ENCODE peak calls at places on chromosomes 7 and 10, in eight cellular contexts. G, T, F, Q, C, N, E and I are unnamed samples. For H3K4me1, the result is how much of the 10 kb centered on the place peaks cover.

GRCh38 chr7:117401293-117402002 is 25.8 kb downstream of the ASZ1 start:
- DNase-seq in G (no peak), T (no peak), F (peak), Q (peak), C (peak), N (no peak), E (no peak), I (peak)

GRCh38 chr10:61744469-61744868 is 81.7 kb downstream of the CABCOCO1 start:
- DNase-seq in G (no peak), T (no peak), F (no peak), Q (peak), C (no peak), N (no peak), E (peak), I (peak)

GRCh38 chr10:77927343-77928256 is 1.0 kb upstream of the DLG5 start:
- DNase-seq in G (no peak), T (peak), F (peak), Q (peak), C (peak), N (no peak), E (no peak), I (peak)

GRCh38 chr10:113716109-113717010 is 35.1 kb upstream of the PLEKHS1 start:
- DNase-seq in G (no peak), T (no peak), F (no peak), Q (no peak), C (no peak), N (no peak), E (no peak), I (no peak)

GRCh38 chr10:16750461-16750860 is 66.8 kb downstream of the RSU1 start:
- DNase-seq in G (no peak), T (no peak), F (no peak), Q (no peak), C (no peak), N (no peak), E (no peak), I (no peak)

GRCh38 chr10:67607472-67607871 is 88.5 kb downstream of the CTNNA3 start:
- DNase-seq in G (no peak), T (no peak), F (peak), Q (no peak), C (no peak), N (no peak), E (no peak), I (peak)

GRCh38 chr10:60335708-60336107 is 54.0 kb downstream of the ANK3 start:
- DNase-seq in G (no peak), T (no peak), F (peak), Q (peak), C (no peak), N (no peak), E (no peak), I (peak)

GRCh38 chr7:84624927-84625326 is 430.3 kb upstream of the SEMA3A start:
- DNase-seq in G (no peak), T (no peak), F (no peak), Q (no peak), C (no peak), N (no peak), E (no peak), I (peak)

GRCh38 chr10:52216852-52217251 is 97.2 kb upstream of the DKK1 start:
- DNase-seq in G (no peak), T (peak), F (peak), Q (no peak), C (no peak), N (peak), E (peak), I (peak)

GRCh38 chr10:97129666-97130065 is 56.1 kb downstream of the SLIT1 start:
- DNase-seq in G (no peak), T (no peak), F (no peak), Q (no peak), C (no peak), N (no peak), E (no peak), I (no peak)

GRCh38 chr10:79322616-79323566 is 24.4 kb upstream of the PPIF start:
- DNase-seq in G (no peak), T (no peak), F (peak), Q (no peak), C (no peak), N (no peak), E (no peak), I (peak)

GRCh38 chr10:103564799-103565365 is 71.4 kb downstream of the NEURL1 start:
- DNase-seq in G (peak), T (peak), F (peak), Q (peak), C (peak), N (peak), E (peak), I (peak)

GRCh38 chr10:125004571-125005311 is 62.8 kb downstream of the ZRANB1 start:
- DNase-seq in G (no peak), T (no peak), F (no peak), Q (no peak), C (no peak), N (peak), E (no peak), I (no peak)

GRCh38 chr10:103822795-103823194 is 32.6 kb downstream of the SH3PXD2A start:
- DNase-seq in G (no peak), T (no peak), F (no peak), Q (no peak), C (no peak), N (no peak), E (no peak), I (no peak)

GRCh38 chr10:102752934-102753664 is 9.4 kb downstream of the WBP1L start:
- DNase-seq in G (no peak), T (peak), F (peak), Q (peak), C (peak), N (peak), E (peak), I (peak)

GRCh38 chr10:94673614-94674321 is 9.8 kb upstream of the CYP2C18 start:
- DNase-seq in G (no peak), T (peak), F (peak), Q (no peak), C (no peak), N (no peak), E (no peak), I (no peak)

GRCh38 chr10:131726967-131727366 is 173.8 kb upstream of the PPP2R2D start:
- DNase-seq in G (no peak), T (no peak), F (no peak), Q (no peak), C (no peak), N (peak), E (no peak), I (no peak)

GRCh38 chr7:38775503-38775902 is 133.5 kb downstream of the VPS41 start:
- DNase-seq in G (no peak), T (no peak), F (no peak), Q (peak), C (peak), N (no peak), E (no peak), I (no peak)

GRCh38 chr10:132264966-132265877 is 42.5 kb downstream of the STK32C start:
- DNase-seq in G (no peak), T (peak), F (peak), Q (no peak), C (peak), N (peak), E (no peak), I (no peak)

GRCh38 chr10:117596666-117597065 is 54.1 kb downstream of the EMX2 start:
- DNase-seq in G (no peak), T (peak), F (peak), Q (no peak), C (no peak), N (no peak), E (no peak), I (peak)

GRCh38 chr10:36608251-36608650 is 517.1 kb upstream of the ANKRD30A start:
- DNase-seq in G (no peak), T (no peak), F (peak), Q (no peak), C (no peak), N (no peak), E (no peak), I (peak)

GRCh38 chr7:119175916-119176627 is 951.6 kb downstream of the ANKRD7 start:
- DNase-seq in G (peak), T (peak), F (peak), Q (peak), C (peak), N (peak), E (peak), I (peak)

GRCh38 chr10:44925224-44925623 is 14.1 kb downstream of the TMEM72 start:
- DNase-seq in G (no peak), T (peak), F (no peak), Q (peak), C (peak), N (peak), E (peak), I (peak)

GRCh38 chr10:4546500-4546899 is 279.5 kb upstream of the AKR1E2 start:
- DNase-seq in G (peak), T (peak), F (peak), Q (no peak), C (no peak), N (no peak), E (no peak), I (peak)

GRCh38 chr7:144653449-144653848 is 182.4 kb downstream of the TPK1 start:
- DNase-seq in G (no peak), T (no peak), F (no peak), Q (no peak), C (no peak), N (no peak), E (no peak), I (no peak)

GRCh38 chr10:116947838-116948529 is 57.0 kb downstream of the SHTN1 start:
- DNase-seq in G (peak), T (peak), F (peak), Q (peak), C (no peak), N (no peak), E (no peak), I (peak)

GRCh38 chr10:567869-568268 is 121.6 kb downstream of the DIP2C start:
- DNase-seq in G (no peak), T (no peak), F (no peak), Q (no peak), C (no peak), N (no peak), E (no peak), I (no peak)

GRCh38 chr10:58400609-58401008 is 15.4 kb downstream of the TFAM start:
- DNase-seq in G (no peak), T (no peak), F (peak), Q (no peak), C (no peak), N (no peak), E (no peak), I (peak)

GRCh38 chr7:2051708-2052656 is 180.8 kb downstream of the MAD1L1 start:
- DNase-seq in G (no peak), T (no peak), F (no peak), Q (no peak), C (no peak), N (no peak), E (no peak), I (no peak)

GRCh38 chr7:128259131-128260056 is 18.3 kb downstream of the LEP start:
- DNase-seq in G (peak), T (peak), F (peak), Q (no peak), C (no peak), N (no peak), E (no peak), I (peak)

GRCh38 chr7:157077986-157078644 is 60.6 kb upstream of the UBE3C start:
- DNase-seq in G (no peak), T (peak), F (peak), Q (peak), C (peak), N (peak), E (no peak), I (no peak)

GRCh38 chr7:5406957-5407930 is 16.4 kb downstream of the TNRC18 start:
- DNase-seq in G (no peak), T (no peak), F (no peak), Q (peak), C (peak), N (no peak), E (no peak), I (no peak)

GRCh38 chr7:129779602-129780256 is 168.2 kb downstream of the NRF1 start:
- DNase-seq in G (peak), T (peak), F (peak), Q (peak), C (peak), N (peak), E (peak), I (peak)

GRCh38 chr10:71319800-71320392 is 837 bp downstream of the SLC29A3 start:
- DNase-seq in G (no peak), T (no peak), F (no peak), Q (no peak), C (peak), N (no peak), E (no peak), I (no peak)

GRCh38 chr10:71321386-71321785 is 2.3 kb downstream of the SLC29A3 start:
- DNase-seq in G (no peak), T (no peak), F (no peak), Q (no peak), C (no peak), N (no peak), E (no peak), I (no peak)

GRCh38 chr10:71320592-71320991 is 1.5 kb downstream of the SLC29A3 start:
- DNase-seq in G (no peak), T (no peak), F (no peak), Q (no peak), C (no peak), N (no peak), E (no peak), I (no peak)

GRCh38 chr10:71316786-71317160 is 2.3 kb upstream of the SLC29A3 start:
- DNase-seq in G (no peak), T (no peak), F (no peak), Q (no peak), C (peak), N (no peak), E (no peak), I (no peak)

GRCh38 chr10:71319042-71319799 is at the start of gene SLC29A3:
- DNase-seq in G (peak), T (peak), F (peak), Q (peak), C (peak), N (peak), E (peak), I (peak)
- H2AFZ ChIP-seq in G (peak), T (peak), F (peak), Q (peak), C (peak), N (peak), E (peak), I (peak)

GRCh38 chr10:93435061-93435491 is 47.1 kb downstream of the MYOF start:
- DNase-seq in G (no peak), T (no peak), F (no peak), Q (no peak), C (no peak), N (no peak), E (no peak), I (no peak)

GRCh38 chr10:93437946-93438795 is 44.0 kb downstream of the MYOF start:
- DNase-seq in G (no peak), T (peak), F (peak), Q (peak), C (peak), N (no peak), E (no peak), I (no peak)

GRCh38 chr10:93436577-93436976 is 45.6 kb downstream of the MYOF start:
- DNase-seq in G (no peak), T (peak), F (peak), Q (peak), C (no peak), N (no peak), E (no peak), I (peak)

GRCh38 chr10:93437000-93437945 is 44.9 kb downstream of the MYOF start:
- DNase-seq in G (peak), T (peak), F (peak), Q (peak), C (peak), N (no peak), E (no peak), I (peak)

GRCh38 chr10:93435621-93436385 is 46.3 kb downstream of the MYOF start:
- DNase-seq in G (no peak), T (peak), F (peak), Q (peak), C (peak), N (no peak), E (no peak), I (no peak)
- H3K4me1 ChIP-seq in G (half or more), T (under half), F (half or more), Q (under half), C (under half), N (under half), E (under half), I (under half)

GRCh38 chr7:22723171-22723601 is 3.8 kb upstream of the IL6 start:
- DNase-seq in G (no peak), T (peak), F (peak), Q (no peak), C (no peak), N (no peak), E (no peak), I (peak)
- TF ChIP-seq EZH2phosphoT487 in G (no peak), T (no peak), F (no peak), Q (no peak), C (no peak), N (no peak), E (no peak), I (no peak)

DNA sequence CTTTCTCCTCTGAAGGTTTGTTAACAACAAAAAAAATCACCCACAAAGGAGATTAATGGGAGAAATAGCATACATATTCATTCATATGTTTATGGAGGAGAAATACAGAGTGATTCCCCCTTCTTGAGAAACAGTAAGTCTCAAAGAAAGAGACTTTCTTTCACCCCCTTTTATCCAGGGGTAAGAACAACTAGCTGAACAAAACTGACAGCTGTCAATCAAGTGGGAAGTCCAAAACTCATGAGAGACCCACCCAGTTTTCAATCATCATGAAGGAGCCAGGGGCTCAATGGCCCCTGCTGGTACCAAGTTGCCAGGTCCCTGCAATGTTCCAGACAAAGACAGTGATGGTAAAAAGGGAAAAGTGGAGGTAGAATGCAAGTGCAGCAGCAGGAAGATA is 1.9 kb upstream of the CYP3A43 start:
- DNase-seq in G (no peak), T (no peak), F (no peak), Q (no peak), C (no peak), N (no peak), E (no peak), I (no peak)
- H2AFZ ChIP-seq in G (no peak), T (no peak), F (no peak), Q (no peak), C (no peak), N (no peak), E (no peak), I (no peak)